ENCODE peak calls at places on chromosomes 13 and 19, in five cellular contexts. N, M, T, Z and X are unnamed samples.

GRCh38 chr13:113178070-113178895 is 19.8 kb downstream of the PROZ start:
- DNase-seq in N (no peak), M (no peak), T (peak; percentile 96), Z (no peak), X (no peak)

GRCh38 chr19:39727070-39727800 is 10.6 kb downstream of the CLC start:
- DNase-seq in N (no peak), M (no peak), T (no peak), Z (no peak), X (no peak)

GRCh38 chr19:44588753-44589112 is 24.6 kb upstream of the IGSF23 start:
- DNase-seq in N (no peak), M (no peak), T (peak; percentile 61), Z (no peak), X (no peak)

GRCh38 chr19:33150852-33151518 is 19.1 kb downstream of the WDR88 start:
- DNase-seq in N (no peak), M (peak; percentile 44), T (no peak), Z (peak; percentile 52), X (no peak)

GRCh38 chr19:52170863-52171320 is 529 bp downstream of the ZNF836 start:
- DNase-seq in N (no peak), M (peak; percentile 64), T (no peak), Z (no peak), X (no peak)

GRCh38 chr13:60612593-60612992 is 215.6 kb downstream of the TDRD3 start:
- DNase-seq in N (no peak), M (no peak), T (no peak), Z (no peak), X (no peak)

GRCh38 chr19:29672933-29673336 is 7.7 kb downstream of the PLEKHF1 start:
- DNase-seq in N (no peak), M (peak; percentile 61), T (no peak), Z (no peak), X (no peak)

GRCh38 chr13:95120650-95121049 is 180.6 kb downstream of the ABCC4 start:
- DNase-seq in N (no peak), M (no peak), T (no peak), Z (no peak), X (no peak)

GRCh38 chr13:95641291-95641811 is 3.2 kb downstream of the DZIP1 start:
- DNase-seq in N (no peak), M (no peak), T (no peak), Z (no peak), X (no peak)

GRCh38 chr13:80337706-80338105 is 3.2 kb downstream of the SPRY2 start:
- DNase-seq in N (no peak), M (no peak), T (no peak), Z (no peak), X (no peak)

GRCh38 chr13:71525004-71525403 is 342.0 kb downstream of the DACH1 start:
- DNase-seq in N (no peak), M (no peak), T (no peak), Z (no peak), X (no peak)